ENCODE peak calls at places on chromosomes 12 and 14, in five cellular contexts. L, A, E, W and R are unnamed samples. For H3K4me1, the result is how much of the 10 kb centered on the place peaks cover.

GRCh38 chr14:89004195-89004594 is 179.7 kb downstream of the TTC8 start:
- DNase-seq in E (peak), L (no peak), A (no peak), W (no peak), R (no peak)

GRCh38 chr12:49880756-49881390 is 22.8 kb downstream of the FAIM2 start:
- DNase-seq in W (no peak), E (no peak), A (no peak), L (no peak), R (no peak)

GRCh38 chr12:52903285-52903854 is 1.5 kb downstream of the KRT8 start:
- DNase-seq in A (no peak), E (peak), W (peak), L (peak), R (peak)

GRCh38 chr14:72716471-72716870 is 177.4 kb downstream of the DPF3 start:
- DNase-seq in E (peak), A (no peak), L (no peak), W (no peak), R (no peak)

GRCh38 chr14:93946506-93947170 is 19.5 kb downstream of the FAM181A start:
- DNase-seq in A (no peak), L (no peak), E (peak), W (no peak), R (no peak)

GRCh38 chr12:47849261-47849660 is 29.6 kb upstream of the HDAC7 start:
- DNase-seq in W (no peak), E (no peak), A (no peak), L (no peak), R (no peak)

GRCh38 chr14:74257078-74257987 is 18.1 kb downstream of the VSX2 start:
- DNase-seq in W (peak), L (peak), A (no peak), E (peak), R (peak)

GRCh38 chr12:51591020-51591901 is at the start of gene SCN8A:
- DNase-seq in A (peak), W (peak), L (peak), E (peak), R (peak)

GRCh38 chr12:77609016-77609415 is 221.7 kb upstream of the NAV3 start:
- DNase-seq in A (no peak), L (no peak), E (no peak), W (no peak), R (no peak)

GRCh38 chr12:1632702-1633101 is 3.7 kb downstream of the WNT5B start:
- DNase-seq in A (no peak), W (no peak), E (no peak), L (no peak), R (no peak)

GRCh38 chr12:107318804-107319535 is 225.6 kb upstream of the CRY1 start:
- DNase-seq in A (no peak), L (peak), E (peak), W (no peak), R (peak)

GRCh38 chr14:99741227-99741976 is 51.8 kb upstream of the EML1 start:
- DNase-seq in A (no peak), E (no peak), W (no peak), L (no peak), R (no peak)

GRCh38 chr12:6603095-6603567 is 4.0 kb downstream of the CHD4 start:
- DNase-seq in L (no peak), E (peak), A (no peak), W (no peak), R (peak)

GRCh38 chr14:33773205-33774030 is 177.5 kb downstream of the EGLN3 start:
- DNase-seq in E (no peak), A (no peak), W (no peak), L (no peak), R (no peak)

GRCh38 chr12:124769166-124769530 is 94.5 kb downstream of the SCARB1 start:
- DNase-seq in W (no peak), E (peak), A (no peak), L (peak), R (no peak)

GRCh38 chr12:44088647-44089046 is 252.8 kb downstream of the TMEM117 start:
- DNase-seq in W (no peak), L (no peak), E (no peak), A (no peak), R (no peak)

GRCh38 chr14:24195186-24196070 is at the start of gene TM9SF1:
- DNase-seq in A (peak), W (peak), E (peak), L (peak), R (peak)

GRCh38 chr14:99234982-99235491 is 37.0 kb downstream of the BCL11B start:
- DNase-seq in A (peak), E (no peak), W (no peak), L (no peak), R (no peak)

GRCh38 chr12:25202139-25202538 is 7.1 kb downstream of the ETFRF1 start:
- DNase-seq in L (no peak), E (no peak), W (no peak), A (no peak), R (no peak)

GRCh38 chr14:63542231-63542999 is 762 bp downstream of the PPP2R5E start:
- DNase-seq in W (no peak), L (no peak), A (no peak), E (no peak), R (peak)

GRCh38 chr14:79727900-79728299 is 483.4 kb downstream of the DIO2 start:
- DNase-seq in E (no peak), L (no peak), W (no peak), A (no peak), R (no peak)

GRCh38 chr14:20489093-20489994 is 16.0 kb upstream of the RNASE10 start:
- DNase-seq in L (no peak), W (no peak), E (peak), A (no peak), R (no peak)

GRCh38 chr12:7695159-7695930 is at the start of gene GDF3:
- DNase-seq in L (no peak), E (no peak), W (no peak), A (no peak), R (no peak)

GRCh38 chr12:128572311-128572810 is 251.4 kb downstream of the SLC15A4 start:
- DNase-seq in L (peak), W (no peak), E (no peak), A (no peak), R (no peak)

GRCh38 chr12:94305293-94305957 is 154.2 kb downstream of the CEP83 start:
- DNase-seq in E (peak), W (no peak), A (no peak), L (no peak), R (no peak)

GRCh38 chr12:57521475-57522018 is 1.1 kb upstream of the MBD6 start:
- DNase-seq in E (peak), L (peak), W (peak), A (no peak), R (peak)

GRCh38 chr12:185197-185955 is 28.6 kb downstream of the SLC6A12 start:
- DNase-seq in E (no peak), W (no peak), A (no peak), L (no peak), R (no peak)

DNA sequence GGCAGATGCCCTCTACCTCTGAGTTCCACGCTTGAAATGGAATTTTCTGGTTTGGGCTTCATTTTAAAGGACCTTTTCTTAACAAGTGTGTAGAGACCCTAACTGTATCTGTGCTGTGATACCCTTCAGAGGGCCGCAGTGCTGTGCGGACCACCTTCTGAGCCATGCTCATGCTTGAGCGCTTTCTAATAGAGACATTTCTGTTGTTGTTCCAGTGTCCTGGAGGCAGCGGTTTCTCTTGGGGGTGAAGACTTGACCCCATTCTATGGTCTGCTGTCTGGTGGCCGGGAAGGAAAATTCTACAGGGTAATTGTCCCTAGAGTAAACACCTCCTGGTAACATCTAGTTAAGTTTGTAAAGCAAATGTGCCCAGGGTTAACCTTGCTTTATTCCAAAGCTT is 46.7 kb upstream of the BCL7A start:
- DNase-seq in E (no peak), A (no peak), W (no peak), L (no peak), R (no peak)
- H3K4me1 ChIP-seq in E (under half), A (under half), W (under half), L (under half), R (under half)

GRCh38 chr12:97984456-97984855 is 521.9 kb downstream of the RMST start:
- DNase-seq in W (no peak), E (no peak), L (no peak), A (no peak), R (no peak)
- TF ChIP-seq POLR2A in W (no peak), E (no peak), L (no peak), A (no peak), R (no peak)

DNA sequence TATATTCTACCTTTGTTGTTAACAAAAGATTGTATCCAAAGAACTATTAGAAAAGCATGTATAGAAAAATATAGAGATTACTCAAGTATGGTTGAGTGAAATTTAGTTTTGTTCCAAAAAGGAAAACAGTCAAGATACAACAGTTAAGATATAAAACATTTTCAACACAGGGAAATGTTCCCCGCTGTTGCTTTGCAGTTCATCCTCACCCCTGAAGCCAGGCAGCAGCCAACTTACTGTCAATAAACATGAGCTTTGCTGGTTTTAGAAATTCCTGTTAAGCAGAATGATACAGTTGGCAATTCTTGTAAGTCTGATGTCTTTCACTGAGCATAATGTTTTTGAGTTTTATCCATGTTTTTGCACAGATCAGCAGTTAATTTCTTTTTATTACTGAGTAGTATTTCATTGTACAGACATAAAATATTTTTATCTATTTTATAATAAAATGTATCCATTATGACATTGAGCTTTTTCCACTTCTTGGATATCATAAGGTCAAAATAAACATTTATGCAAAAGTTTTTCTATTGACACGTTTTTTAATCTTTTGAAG is 1.2 kb upstream of the CLEC2B start:
- DNase-seq in W (no peak), A (no peak), E (no peak), L (no peak), R (no peak)
- H3K27ac ChIP-seq in W (no peak), A (no peak), E (peak), L (no peak), R (peak)

DNA sequence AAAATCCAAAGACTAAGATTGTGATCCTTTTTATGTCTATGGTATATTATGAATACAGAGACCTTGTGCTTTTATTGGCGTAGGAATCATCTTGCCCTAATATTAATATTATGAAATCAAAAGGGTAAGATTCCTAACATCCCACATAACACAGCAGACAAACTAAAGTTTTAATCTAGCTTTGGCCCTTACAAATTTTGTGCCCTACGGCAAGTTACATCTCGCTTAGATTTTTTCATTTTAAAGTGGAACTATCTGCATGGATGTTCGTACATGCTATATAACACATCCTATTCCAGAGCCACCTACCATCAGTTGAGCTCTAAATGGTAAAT is 217 bp upstream of the SMIM10L1 start:
- DNase-seq in E (no peak), A (no peak), L (no peak), W (no peak), R (no peak)
- H3K4me1 ChIP-seq in E (under half), A (under half), L (under half), W (under half), R (under half)